ENCODE peak calls at places on chromosome 7, in six cellular contexts. W is GM23338, A is spleen, X is PC-3, Y is A549, E is psoas muscle. V is an unnamed sample. For H3K4me1, the result is how much of the 10 kb centered on the place peaks cover.

GRCh38 chr7:74405191-74405898 is 48.4 kb upstream of the GTF2IRD1 start:
- DNase-seq in W (peak), A (no peak), X (no peak), Y (peak), E (no peak), V (no peak)

GRCh38 chr7:159144756-159145543 is at the start of gene VIPR2:
- DNase-seq in W (peak), A (peak), X (no peak), Y (no peak), E (peak), V (peak)

GRCh38 chr7:155228894-155229293 is 68.8 kb upstream of the INSIG1 start:
- DNase-seq in W (no peak), A (peak), X (no peak), Y (no peak), E (no peak), V (no peak)

GRCh38 chr7:92669616-92670153 is 79.5 kb upstream of the FAM133B start:
- DNase-seq in W (no peak), A (no peak), X (no peak), Y (no peak), E (no peak), V (no peak)

GRCh38 chr7:47743898-47744612 is 162.1 kb upstream of the TNS3 start:
- DNase-seq in W (peak), A (peak), X (no peak), Y (no peak), E (no peak), V (no peak)

GRCh38 chr7:18503068-18503859 is 7.7 kb downstream of the HDAC9 start:
- DNase-seq in W (no peak), A (no peak), X (no peak), Y (no peak), E (no peak), V (no peak)

GRCh38 chr7:81285142-81285871 is 366.5 kb upstream of the SEMA3C start:
- DNase-seq in W (no peak), A (no peak), X (peak), Y (no peak), E (no peak), V (no peak)

GRCh38 chr7:141221007-141221612 is 147.2 kb downstream of the TMEM178B start:
- DNase-seq in W (peak), A (no peak), X (peak), Y (peak), E (no peak), V (no peak)

GRCh38 chr7:82677493-82677892 is 233.9 kb upstream of the CACNA2D1 start:
- DNase-seq in W (no peak), A (no peak), X (no peak), Y (no peak), E (no peak), V (no peak)

GRCh38 chr7:122315507-122316466 is 11.2 kb upstream of the FEZF1 start:
- DNase-seq in W (peak), A (no peak), X (no peak), Y (no peak), E (no peak), V (no peak)

DNA sequence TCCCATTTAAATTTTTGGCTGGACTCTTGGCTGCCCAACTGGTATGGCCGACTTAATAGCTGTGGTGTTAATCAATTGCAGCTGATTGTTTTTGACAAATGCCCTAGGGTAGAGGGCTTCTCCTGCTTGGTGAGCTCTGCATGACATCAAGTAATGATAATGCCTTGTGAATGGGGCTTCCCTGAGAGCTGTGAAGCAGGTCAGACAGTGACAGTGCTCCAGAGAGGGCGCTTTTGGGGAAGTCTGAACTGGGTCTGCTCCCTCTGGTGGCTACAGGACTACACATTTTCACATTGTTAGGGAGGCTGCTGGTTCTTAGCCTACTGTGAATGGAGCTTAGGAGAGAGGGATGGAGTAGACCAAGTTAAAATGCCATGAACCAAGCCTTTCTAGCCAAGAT is 98.8 kb downstream of the SDK1 start:
- DNase-seq in W (peak), A (no peak), X (peak), Y (peak), E (no peak), V (no peak)
- TF ChIP-seq CTCF in W (peak), A (no peak), X (peak), Y (peak), E (no peak), V (no peak)

GRCh38 chr7:105216786-105217185 is 171.9 kb downstream of the SRPK2 start:
- DNase-seq in W (no peak), A (no peak), X (peak), Y (peak), E (no peak), V (no peak)
- H3K4me1 ChIP-seq in W (under half), A (half or more), X (under half), Y (under half), E (under half), V (under half)

GRCh38 chr7:86647340-86648094 is 3.8 kb downstream of the GRM3 start:
- DNase-seq in W (no peak), A (no peak), X (no peak), Y (no peak), E (no peak), V (no peak)
- TF ChIP-seq CTCF in W (no peak), A (no peak), X (no peak), Y (no peak), E (no peak), V (no peak)

GRCh38 chr7:142808461-142808801 is 37.7 kb downstream of the PRSS2 start:
- DNase-seq in W (no peak), A (no peak), X (peak), Y (no peak), E (no peak), V (no peak)
- H3K4me1 ChIP-seq in W (under half), A (half or more), X (half or more), Y (under half), E (under half), V (under half)